ENCODE peak calls at places on chromosomes 13 and 19, in eight cellular contexts. Q is PC-3, F is cardiac fibroblast, P is endodermal cell, A is heart left ventricle, I is fibroblast of mammary gland, U is Calu3, T is MM.1S. H is an unnamed sample.

GRCh38 chr13:109745702-109746101 is 40.7 kb downstream of the IRS2 start:
- DNase-seq in A (no peak), Q (no peak), I (no peak), F (no peak), P (peak), T (no peak), U (no peak), H (no peak)

GRCh38 chr13:71866173-71867091 is 572 bp downstream of the DACH1 start:
- DNase-seq in I (no peak), U (peak), F (peak), P (peak), T (peak), Q (no peak), A (peak), H (no peak)

GRCh38 chr19:52398091-52398461 is 427 bp downstream of the ZNF528 start:
- DNase-seq in Q (no peak), I (peak), F (peak), U (no peak), P (peak), A (no peak), T (no peak), H (no peak)

GRCh38 chr19:53785196-53785889 is 38.8 kb downstream of the NLRP12 start:
- DNase-seq in F (no peak), T (no peak), U (no peak), I (no peak), Q (no peak), A (no peak), P (no peak), H (no peak)

GRCh38 chr13:80481589-80481988 is 140.7 kb upstream of the SPRY2 start:
- DNase-seq in Q (no peak), U (no peak), P (no peak), T (no peak), F (no peak), A (no peak), I (no peak), H (no peak)

GRCh38 chr19:31312004-31312403 is 37.2 kb downstream of the TSHZ3 start:
- DNase-seq in P (no peak), U (no peak), A (no peak), I (peak), T (no peak), Q (peak), F (peak), H (peak)

GRCh38 chr13:109199280-109199679 is 569.9 kb downstream of the MYO16 start:
- DNase-seq in P (no peak), T (no peak), F (no peak), Q (no peak), I (no peak), A (no peak), U (no peak), H (no peak)

GRCh38 chr13:30696278-30697176 is 38.8 kb upstream of the ALOX5AP start:
- DNase-seq in P (peak), A (peak), U (no peak), F (peak), I (peak), T (peak), Q (no peak), H (no peak)

GRCh38 chr19:39846678-39847486 is 703 bp upstream of the FBL start:
- DNase-seq in U (no peak), F (peak), Q (no peak), P (peak), I (no peak), T (no peak), A (peak), H (no peak)

GRCh38 chr19:2461751-2462634 is 5.2 kb upstream of the LMNB2 start:
- DNase-seq in I (peak), F (peak), A (peak), Q (peak), P (peak), U (peak), T (peak), H (no peak)

GRCh38 chr19:31126236-31126635 is 223.0 kb downstream of the TSHZ3 start:
- DNase-seq in U (no peak), I (no peak), A (no peak), F (no peak), P (no peak), Q (no peak), T (no peak), H (no peak)

GRCh38 chr13:50387124-50387581 is 371.9 kb downstream of the KCNRG start:
- DNase-seq in F (no peak), A (peak), P (peak), I (peak), U (peak), Q (peak), T (peak), H (no peak)

GRCh38 chr13:67735651-67736050 is 505.5 kb upstream of the PCDH9 start:
- DNase-seq in I (no peak), P (no peak), F (no peak), T (no peak), A (no peak), U (no peak), Q (no peak), H (no peak)

GRCh38 chr13:67740871-67741475 is 510.8 kb upstream of the PCDH9 start:
- DNase-seq in U (no peak), T (no peak), A (no peak), I (no peak), F (no peak), P (no peak), Q (no peak), H (no peak)

GRCh38 chr13:67742478-67742877 is 512.3 kb upstream of the PCDH9 start:
- DNase-seq in U (no peak), F (no peak), A (no peak), P (peak), I (no peak), T (no peak), Q (no peak), H (no peak)

GRCh38 chr13:67736646-67737420 is 506.7 kb upstream of the PCDH9 start:
- DNase-seq in F (peak), P (peak), I (peak), A (no peak), T (no peak), U (no peak), Q (peak), H (no peak)
- TF ChIP-seq CTCF in F (no peak), P (peak), I (peak), A (no peak), T (no peak), U (no peak), Q (peak), H (no peak)

GRCh38 chr19:42919757-42920079 is 2.0 kb upstream of the PSG6 start:
- DNase-seq in U (peak), F (no peak), T (no peak), A (no peak), P (no peak), Q (no peak), I (no peak), H (no peak)
- TF ChIP-seq CTCF in U (no peak), F (no peak), T (peak), A (no peak), P (no peak), Q (no peak), I (no peak), H (no peak)

DNA sequence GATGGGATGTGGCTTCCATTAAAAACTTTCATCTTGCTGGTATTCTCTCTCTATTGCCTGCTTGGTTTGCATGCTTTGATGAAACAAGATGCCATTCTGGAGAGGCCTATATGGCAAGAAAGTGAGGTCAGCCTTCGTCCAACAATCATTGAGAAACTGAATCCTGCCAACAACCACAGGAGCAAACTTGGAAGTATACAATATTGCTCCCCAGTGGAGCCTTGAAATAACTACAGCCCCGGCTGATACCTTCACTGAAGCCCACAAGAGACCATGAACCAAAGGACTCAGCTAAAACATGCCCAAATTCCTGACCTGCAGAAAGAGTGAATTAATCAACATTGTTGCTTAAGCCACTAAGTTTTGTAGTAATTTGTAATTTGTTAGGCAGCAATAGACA is 82.5 kb upstream of the FGF14 start:
- DNase-seq in T (no peak), I (peak), Q (no peak), U (no peak), F (peak), A (no peak), P (no peak), H (no peak)
- TF ChIP-seq CTCF in T (no peak), I (peak), Q (peak), U (no peak), F (no peak), A (no peak), P (peak), H (no peak)

DNA sequence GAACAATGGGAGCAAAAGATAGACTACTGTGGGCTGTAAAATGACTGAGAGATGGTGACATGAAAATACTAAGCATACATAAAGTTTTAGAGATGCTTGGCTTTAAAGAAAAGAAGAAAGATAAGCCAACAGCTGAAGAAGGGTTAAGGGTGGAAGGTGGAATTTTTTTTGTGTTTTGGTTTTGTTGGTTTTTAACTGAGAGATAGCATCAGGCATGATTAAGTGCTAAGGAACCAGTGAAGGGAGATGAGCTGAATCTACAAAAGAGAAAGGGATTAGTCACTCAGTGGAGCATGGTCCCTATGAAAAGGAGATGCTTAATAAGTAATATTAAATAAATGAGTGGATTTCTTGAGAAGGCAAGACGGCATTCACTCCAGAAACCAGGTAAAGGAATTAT is 12.5 kb upstream of the TBC1D4 start:
- DNase-seq in Q (no peak), A (no peak), T (no peak), F (peak), I (no peak), P (no peak), U (no peak), H (no peak)
- TF ChIP-seq CTCF in Q (no peak), A (no peak), T (no peak), F (no peak), I (no peak), P (no peak), U (no peak), H (no peak)

GRCh38 chr13:113955235-113955634 is 18.6 kb downstream of the C13orf46 start:
- DNase-seq in I (no peak), T (no peak), A (peak), F (no peak), P (no peak), U (no peak), Q (no peak), H (no peak)

GRCh38 chr13:113953561-113953960 is 20.3 kb downstream of the C13orf46 start:
- DNase-seq in P (no peak), F (no peak), T (no peak), I (no peak), A (peak), Q (no peak), U (no peak), H (no peak)

GRCh38 chr13:113952983-113953520 is 20.8 kb downstream of the C13orf46 start:
- DNase-seq in F (no peak), P (no peak), I (no peak), Q (no peak), A (peak), U (no peak), T (no peak), H (no peak)

GRCh38 chr13:113955691-113956090 is 18.2 kb downstream of the C13orf46 start:
- DNase-seq in P (no peak), I (no peak), T (no peak), A (peak), F (no peak), Q (no peak), U (no peak), H (no peak)

DNA sequence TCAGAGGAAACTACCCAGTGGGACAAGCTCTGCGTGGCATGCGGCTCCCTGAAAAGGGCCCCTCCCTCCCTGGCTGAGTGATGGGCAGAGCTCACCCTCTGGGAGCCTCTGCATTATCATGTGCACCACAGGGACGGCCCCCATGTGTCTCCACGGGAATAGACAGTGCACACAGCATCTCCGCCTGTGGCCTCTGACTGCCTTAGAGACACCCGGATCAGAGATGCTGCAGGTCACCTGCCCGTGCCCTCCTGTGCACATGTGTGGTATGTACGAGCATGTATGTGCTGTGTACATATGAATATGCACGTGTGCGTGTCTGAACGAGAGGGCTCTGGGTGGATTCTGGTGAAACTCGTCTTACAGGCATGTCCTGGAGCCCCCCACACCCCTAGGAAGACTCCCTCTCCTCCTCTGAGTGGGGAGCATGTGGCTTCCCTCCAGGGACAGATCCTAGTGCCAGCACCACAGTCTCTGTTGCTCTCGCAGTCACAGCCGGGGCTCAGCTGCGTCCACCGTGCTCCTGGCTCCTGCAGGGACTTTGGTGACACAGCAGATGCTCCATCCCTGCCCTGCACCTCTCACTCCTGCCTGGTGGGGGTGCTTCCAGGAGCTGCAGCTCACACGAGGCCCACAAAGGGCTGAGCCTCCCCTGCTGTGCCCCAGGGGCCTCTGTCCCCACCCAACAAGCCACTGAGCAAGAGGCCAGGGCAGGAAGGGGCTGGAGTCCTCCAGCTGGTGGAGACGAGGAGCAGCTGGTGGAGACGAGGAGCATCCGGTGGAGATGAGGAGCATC is 19.6 kb downstream of the C13orf46 start:
- DNase-seq in F (no peak), I (no peak), Q (no peak), A (peak), P (no peak), U (no peak), T (no peak), H (no peak)
- TF ChIP-seq CTCF in F (no peak), I (no peak), Q (no peak), A (no peak), P (no peak), U (no peak), T (no peak), H (no peak)

DNA sequence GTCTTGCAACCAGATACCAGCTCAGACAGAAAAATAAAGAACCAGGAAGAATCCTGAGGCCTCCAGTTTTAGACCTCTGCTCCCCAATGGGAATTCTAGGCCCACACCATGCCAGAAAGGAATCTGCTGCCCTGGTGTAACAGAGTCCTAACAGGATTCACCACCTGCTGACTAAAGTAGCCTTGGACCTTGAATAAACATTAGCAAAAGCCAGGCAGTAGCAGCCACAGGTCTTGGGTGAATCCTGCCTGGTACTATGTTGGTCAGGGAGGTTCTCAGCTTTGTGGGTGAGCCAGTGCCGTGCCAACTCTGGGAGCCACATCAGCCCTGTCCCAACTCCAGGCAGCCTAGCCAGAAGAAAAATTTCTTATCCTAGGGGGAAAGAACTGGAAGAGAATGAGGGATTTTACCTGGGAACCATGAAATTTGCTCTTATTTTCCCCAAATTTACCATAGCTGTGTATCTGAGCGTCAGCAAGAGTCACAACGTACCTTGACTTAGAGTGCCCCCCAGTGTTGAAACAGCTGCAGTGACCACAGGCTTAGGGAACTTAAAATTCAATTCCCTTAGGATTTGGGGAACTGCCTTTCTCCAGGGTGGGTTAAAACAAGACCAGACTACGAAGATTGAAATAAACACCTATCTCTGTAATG is 1895.6 kb upstream of the PRR20A start:
- DNase-seq in F (no peak), U (no peak), T (no peak), A (no peak), P (peak), Q (no peak), I (peak), H (no peak)
- TF ChIP-seq CTCF in F (no peak), U (no peak), T (peak), A (no peak), P (peak), Q (peak), I (no peak), H (no peak)

H was measured in AG04449.